ENCODE peak calls at places on chromosomes 12 and 14, in four cellular contexts. One of them, this sample, is unnamed.

GRCh38 chr12:6372403-6373003 is 2.9 kb downstream of the SCNN1A start:
- DNase-seq in left ventricle myocardium inferior: no peak
- DNase-seq in uterus: no peak
- DNase-seq in Panc1: peak
- DNase-seq in this sample: no peak

GRCh38 chr12:122789637-122790036 is 15.3 kb downstream of the CCDC62 start:
- DNase-seq in left ventricle myocardium inferior: no peak
- DNase-seq in uterus: no peak
- DNase-seq in Panc1: no peak
- DNase-seq in this sample: no peak

GRCh38 chr12:31832740-31833540 is 104.1 kb upstream of the AMN1 start:
- DNase-seq in left ventricle myocardium inferior: no peak
- DNase-seq in uterus: no peak
- DNase-seq in Panc1: no peak
- DNase-seq in this sample: peak

GRCh38 chr12:117707861-117708260 is 260.9 kb downstream of the KSR2 start:
- DNase-seq in left ventricle myocardium inferior: no peak
- DNase-seq in uterus: no peak
- DNase-seq in Panc1: no peak
- DNase-seq in this sample: no peak

GRCh38 chr12:111754671-111755070 is 12.1 kb upstream of the ALDH2 start:
- DNase-seq in left ventricle myocardium inferior: peak
- DNase-seq in uterus: no peak
- DNase-seq in Panc1: no peak
- DNase-seq in this sample: no peak

GRCh38 chr12:3489057-3489456 is 1.9 kb upstream of the PRMT8 start:
- DNase-seq in left ventricle myocardium inferior: no peak
- DNase-seq in uterus: no peak
- DNase-seq in Panc1: no peak
- DNase-seq in this sample: no peak

GRCh38 chr12:106246891-106247730 is 709 bp downstream of the CKAP4 start:
- DNase-seq in left ventricle myocardium inferior: peak
- DNase-seq in uterus: peak
- DNase-seq in Panc1: no peak
- DNase-seq in this sample: peak

GRCh38 chr12:25315388-25315787 is 64.7 kb upstream of the KRAS start:
- DNase-seq in left ventricle myocardium inferior: no peak
- DNase-seq in uterus: no peak
- DNase-seq in Panc1: no peak
- DNase-seq in this sample: no peak

GRCh38 chr12:38905480-38906351 is at the start of gene CPNE8:
- DNase-seq in left ventricle myocardium inferior: peak
- DNase-seq in uterus: peak
- DNase-seq in Panc1: peak
- DNase-seq in this sample: peak

GRCh38 chr12:45178771-45179170 is 37.1 kb upstream of the ANO6 start:
- DNase-seq in left ventricle myocardium inferior: no peak
- DNase-seq in uterus: no peak
- DNase-seq in Panc1: no peak
- DNase-seq in this sample: no peak

GRCh38 chr12:115660211-115660805 is 617.2 kb downstream of the MED13L start:
- DNase-seq in left ventricle myocardium inferior: peak
- DNase-seq in uterus: peak
- DNase-seq in Panc1: no peak
- DNase-seq in this sample: no peak

GRCh38 chr12:28899951-28900350 is 249.1 kb upstream of the FAR2 start:
- DNase-seq in left ventricle myocardium inferior: no peak
- DNase-seq in uterus: no peak
- DNase-seq in Panc1: no peak
- DNase-seq in this sample: no peak

GRCh38 chr12:56346663-56347062 is 8.0 kb downstream of the IL23A start:
- DNase-seq in left ventricle myocardium inferior: no peak
- DNase-seq in uterus: no peak
- DNase-seq in Panc1: no peak
- DNase-seq in this sample: no peak

GRCh38 chr12:69647178-69647577 is 36.5 kb upstream of the LRRC10 start:
- DNase-seq in left ventricle myocardium inferior: no peak
- DNase-seq in uterus: no peak
- DNase-seq in Panc1: no peak
- DNase-seq in this sample: no peak

DNA sequence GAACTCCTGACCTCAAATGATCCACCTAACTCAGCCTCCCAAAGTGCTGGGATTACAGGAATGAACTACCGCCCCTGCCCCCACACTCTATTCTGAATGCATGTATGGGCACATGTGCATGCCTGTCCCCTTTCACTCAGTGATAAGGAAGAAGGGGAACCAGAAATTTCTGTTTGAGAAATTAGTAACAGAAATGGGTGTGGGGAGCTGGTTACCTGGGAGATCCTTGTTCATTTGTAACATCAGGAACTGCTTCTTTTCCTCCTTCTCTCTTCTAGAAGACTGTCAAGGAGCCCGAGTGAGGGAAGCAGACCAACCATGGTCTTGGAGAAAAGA is 3.5 kb downstream of the PPP1R3E start:
- DNase-seq in left ventricle myocardium inferior: no peak
- DNase-seq in uterus: no peak
- DNase-seq in Panc1: no peak
- DNase-seq in this sample: no peak
- H3K27ac ChIP-seq in left ventricle myocardium inferior: peak
- H3K27ac ChIP-seq in uterus: peak
- H3K27ac ChIP-seq in Panc1: no peak
- H3K27ac ChIP-seq in this sample: no peak

DNA sequence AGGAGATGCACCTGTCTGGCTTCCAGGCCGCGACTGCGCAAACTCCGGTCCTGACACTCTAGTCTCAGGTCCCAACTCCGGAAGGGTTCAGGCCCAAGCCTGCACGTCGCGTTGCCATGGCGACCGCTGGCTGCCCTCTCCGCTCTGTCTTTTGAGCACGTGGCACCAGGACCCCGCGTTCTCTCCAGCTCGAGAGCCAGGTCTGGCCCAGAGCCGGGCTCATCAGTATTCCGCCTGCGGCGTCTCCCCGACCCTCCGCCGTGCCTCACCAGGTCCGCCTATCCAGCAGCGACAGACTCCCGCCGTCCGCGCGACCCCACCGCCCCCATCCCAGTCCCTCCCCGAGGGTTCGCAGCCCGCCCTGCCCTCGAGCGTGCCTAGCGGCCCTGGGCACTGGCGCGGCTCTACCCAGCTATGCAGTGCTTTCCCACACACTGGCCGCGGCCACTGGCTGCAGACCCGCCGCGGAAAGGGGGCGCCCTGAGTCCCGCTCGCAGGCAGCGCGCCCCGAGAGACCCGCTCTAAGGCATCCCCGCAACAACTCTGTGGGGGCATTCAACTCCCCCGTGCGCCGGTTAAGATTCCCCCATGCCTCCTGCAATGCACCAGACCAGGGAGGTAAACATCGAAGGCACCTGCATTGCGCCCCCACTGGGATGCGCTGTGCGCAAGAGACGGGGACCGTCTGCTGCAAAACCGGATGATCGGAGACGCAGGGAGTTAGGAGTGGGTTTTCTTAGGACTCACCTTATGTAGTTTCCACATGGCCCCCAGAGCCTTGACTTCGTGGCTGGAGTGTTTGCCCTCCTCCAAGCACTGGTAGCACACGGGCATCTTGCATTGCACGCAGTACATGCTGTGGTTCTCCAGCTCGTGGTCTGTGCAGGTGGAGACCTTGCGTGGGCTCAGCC is 1.3 kb downstream of the TRIM9 start:
- DNase-seq in left ventricle myocardium inferior: peak
- DNase-seq in uterus: peak
- DNase-seq in Panc1: no peak
- DNase-seq in this sample: peak
- H3K4me3 ChIP-seq in left ventricle myocardium inferior: peak
- H3K4me3 ChIP-seq in uterus: peak
- H3K4me3 ChIP-seq in Panc1: no peak
- H3K4me3 ChIP-seq in this sample: peak

GRCh38 chr14:68606644-68607043 is 186.2 kb downstream of the ZFP36L1 start:
- DNase-seq in left ventricle myocardium inferior: no peak
- DNase-seq in uterus: no peak
- DNase-seq in Panc1: no peak
- DNase-seq in this sample: no peak
- H3K27ac ChIP-seq in left ventricle myocardium inferior: peak
- H3K27ac ChIP-seq in uterus: peak
- H3K27ac ChIP-seq in Panc1: no peak
- H3K27ac ChIP-seq in this sample: no peak

GRCh38 chr12:100716658-100716948 is 78.0 kb upstream of the ANO4 start:
- DNase-seq in left ventricle myocardium inferior: no peak
- DNase-seq in uterus: no peak
- DNase-seq in Panc1: no peak
- DNase-seq in this sample: no peak
- H3K4me3 ChIP-seq in left ventricle myocardium inferior: peak
- H3K4me3 ChIP-seq in uterus: no peak
- H3K4me3 ChIP-seq in Panc1: no peak
- H3K4me3 ChIP-seq in this sample: no peak

DNA sequence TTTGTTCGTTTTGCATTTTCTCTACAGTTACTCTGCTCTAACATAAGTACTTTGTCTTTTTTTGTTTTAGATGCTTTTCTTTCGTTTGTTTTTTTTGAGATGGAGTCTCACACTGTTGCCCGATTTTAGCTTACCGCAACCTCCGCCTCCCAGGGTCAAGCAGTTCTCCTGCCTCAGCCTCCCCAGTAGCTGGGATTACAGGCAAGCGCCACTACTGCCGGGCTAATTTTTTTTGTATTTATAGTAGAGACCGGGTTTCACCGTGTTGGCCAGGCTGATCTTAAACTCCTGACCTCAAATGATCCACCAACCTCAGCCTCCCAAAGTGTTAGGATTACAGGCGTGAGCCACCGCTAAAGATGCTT is 2.7 kb downstream of the DIP2B start:
- DNase-seq in left ventricle myocardium inferior: no peak
- DNase-seq in uterus: no peak
- DNase-seq in Panc1: no peak
- DNase-seq in this sample: no peak
- H3K27ac ChIP-seq in left ventricle myocardium inferior: peak
- H3K27ac ChIP-seq in uterus: no peak
- H3K27ac ChIP-seq in Panc1: no peak
- H3K27ac ChIP-seq in this sample: no peak

GRCh38 chr14:81449114-81449513 is 49.0 kb upstream of the STON2 start:
- DNase-seq in left ventricle myocardium inferior: peak
- DNase-seq in uterus: no peak
- DNase-seq in Panc1: no peak
- DNase-seq in this sample: no peak
- H3K4me3 ChIP-seq in left ventricle myocardium inferior: no peak
- H3K4me3 ChIP-seq in uterus: no peak
- H3K4me3 ChIP-seq in Panc1: no peak
- H3K4me3 ChIP-seq in this sample: no peak